ENCODE peak calls at places on chromosomes 16 and 17, in seven cellular contexts. One of them, this sample, is unnamed.

GRCh38 chr16:31714899-31715504 is 158.6 kb upstream of the ZNF267 start:
- DNase-seq in NCI-H1048: no peak
- DNase-seq in germinal center: no peak
- DNase-seq in C1 segment of cervical spinal cord: no peak
- DNase-seq in NCI-H1092 treated with DMSO at 0.1 percent for 48 hours: no peak
- DNase-seq in breast epithelium: no peak
- DNase-seq in activated naive CD4-positive, alpha-beta T cell treated with anti-CD3 and anti-CD28 coated beads for 36 hours: peak; percentile 33
- DNase-seq in this sample: no peak

GRCh38 chr17:18257747-18258355 is 687 bp downstream of the FLII start:
- DNase-seq in NCI-H1048: no peak
- DNase-seq in germinal center: peak; percentile 64
- DNase-seq in C1 segment of cervical spinal cord: peak; percentile 81
- DNase-seq in NCI-H1092 treated with DMSO at 0.1 percent for 48 hours: peak; percentile 2
- DNase-seq in breast epithelium: peak; percentile 61
- DNase-seq in activated naive CD4-positive, alpha-beta T cell treated with anti-CD3 and anti-CD28 coated beads for 36 hours: peak; percentile 61
- DNase-seq in this sample: peak; percentile 53

GRCh38 chr16:2708290-2708639 is 11.8 kb downstream of the PRSS27 start:
- DNase-seq in NCI-H1048: no peak
- DNase-seq in germinal center: no peak
- DNase-seq in C1 segment of cervical spinal cord: no peak
- DNase-seq in NCI-H1092 treated with DMSO at 0.1 percent for 48 hours: no peak
- DNase-seq in breast epithelium: no peak
- DNase-seq in activated naive CD4-positive, alpha-beta T cell treated with anti-CD3 and anti-CD28 coated beads for 36 hours: no peak
- DNase-seq in this sample: no peak

GRCh38 chr17:81165246-81166032 is at the start of gene PVALEF:
- DNase-seq in NCI-H1048: no peak
- DNase-seq in germinal center: no peak
- DNase-seq in C1 segment of cervical spinal cord: peak; percentile 35
- DNase-seq in NCI-H1092 treated with DMSO at 0.1 percent for 48 hours: no peak
- DNase-seq in breast epithelium: no peak
- DNase-seq in activated naive CD4-positive, alpha-beta T cell treated with anti-CD3 and anti-CD28 coated beads for 36 hours: no peak
- DNase-seq in this sample: no peak

GRCh38 chr17:74180336-74180735 is 23.1 kb upstream of the RPL38 start:
- DNase-seq in NCI-H1048: no peak
- DNase-seq in germinal center: no peak
- DNase-seq in C1 segment of cervical spinal cord: no peak
- DNase-seq in NCI-H1092 treated with DMSO at 0.1 percent for 48 hours: no peak
- DNase-seq in breast epithelium: no peak
- DNase-seq in activated naive CD4-positive, alpha-beta T cell treated with anti-CD3 and anti-CD28 coated beads for 36 hours: no peak
- DNase-seq in this sample: no peak

GRCh38 chr17:73833779-73834613 is 189.8 kb upstream of the SDK2 start:
- DNase-seq in NCI-H1048: no peak
- DNase-seq in germinal center: no peak
- DNase-seq in C1 segment of cervical spinal cord: no peak
- DNase-seq in NCI-H1092 treated with DMSO at 0.1 percent for 48 hours: no peak
- DNase-seq in breast epithelium: no peak
- DNase-seq in activated naive CD4-positive, alpha-beta T cell treated with anti-CD3 and anti-CD28 coated beads for 36 hours: no peak
- DNase-seq in this sample: no peak

GRCh38 chr17:79506150-79506870 is 104.5 kb downstream of the RBFOX3 start:
- DNase-seq in NCI-H1048: no peak
- DNase-seq in germinal center: no peak
- DNase-seq in C1 segment of cervical spinal cord: no peak
- DNase-seq in NCI-H1092 treated with DMSO at 0.1 percent for 48 hours: no peak
- DNase-seq in breast epithelium: no peak
- DNase-seq in activated naive CD4-positive, alpha-beta T cell treated with anti-CD3 and anti-CD28 coated beads for 36 hours: no peak
- DNase-seq in this sample: no peak

GRCh38 chr17:45368661-45369060 is 51.8 kb upstream of the MAP3K14 start:
- DNase-seq in NCI-H1048: no peak
- DNase-seq in germinal center: no peak
- DNase-seq in C1 segment of cervical spinal cord: no peak
- DNase-seq in NCI-H1092 treated with DMSO at 0.1 percent for 48 hours: no peak
- DNase-seq in breast epithelium: no peak
- DNase-seq in activated naive CD4-positive, alpha-beta T cell treated with anti-CD3 and anti-CD28 coated beads for 36 hours: no peak
- DNase-seq in this sample: no peak

GRCh38 chr16:29757950-29758466 is 12.2 kb upstream of the C16orf54 start:
- DNase-seq in NCI-H1048: no peak
- DNase-seq in germinal center: no peak
- DNase-seq in C1 segment of cervical spinal cord: no peak
- DNase-seq in NCI-H1092 treated with DMSO at 0.1 percent for 48 hours: no peak
- DNase-seq in breast epithelium: no peak
- DNase-seq in activated naive CD4-positive, alpha-beta T cell treated with anti-CD3 and anti-CD28 coated beads for 36 hours: no peak
- DNase-seq in this sample: no peak

GRCh38 chr16:20383106-20384029 is 21.2 kb downstream of the PDILT start:
- DNase-seq in NCI-H1048: no peak
- DNase-seq in germinal center: peak; percentile 48
- DNase-seq in C1 segment of cervical spinal cord: peak; percentile 5
- DNase-seq in NCI-H1092 treated with DMSO at 0.1 percent for 48 hours: peak; percentile 78
- DNase-seq in breast epithelium: peak; percentile 22
- DNase-seq in activated naive CD4-positive, alpha-beta T cell treated with anti-CD3 and anti-CD28 coated beads for 36 hours: peak; percentile 70
- DNase-seq in this sample: no peak

GRCh38 chr17:19021622-19022083 is 17.1 kb upstream of the FAM83G start:
- DNase-seq in NCI-H1048: no peak
- DNase-seq in germinal center: no peak
- DNase-seq in C1 segment of cervical spinal cord: no peak
- DNase-seq in NCI-H1092 treated with DMSO at 0.1 percent for 48 hours: no peak
- DNase-seq in breast epithelium: no peak
- DNase-seq in activated naive CD4-positive, alpha-beta T cell treated with anti-CD3 and anti-CD28 coated beads for 36 hours: peak; percentile 50
- DNase-seq in this sample: no peak